ENCODE peak calls at places on chromosomes 12 and 14, in five cellular contexts. M, E, V, K and W are unnamed samples.
A peak's percentile ranks its signal among the peaks of the same experiment; 100 is the strongest.

GRCh38 chr12:105336411-105336810 is 5.9 kb downstream of the C12orf75 start:
- DNase-seq in M (no peak), V (no peak), K (no peak), E (no peak), W (no peak)

GRCh38 chr12:26239508-26240328 is 44.3 kb downstream of the SSPN start:
- DNase-seq in K (no peak), V (peak; percentile 97), M (peak; percentile 93), E (peak; percentile 61), W (no peak)

GRCh38 chr12:14885718-14886201 is at the start of gene MGP:
- DNase-seq in V (peak; percentile 81), E (peak; percentile 43), K (no peak), M (no peak), W (no peak)

GRCh38 chr12:121765573-121765972 is 27.9 kb downstream of the RHOF start:
- DNase-seq in V (peak; percentile 77), M (peak; percentile 83), E (no peak), K (peak; percentile 87), W (no peak)

GRCh38 chr12:39127401-39127800 is 222.0 kb upstream of the CPNE8 start:
- DNase-seq in E (peak; percentile 45), V (peak; percentile 69), M (peak; percentile 25), K (no peak), W (no peak)

GRCh38 chr12:81546811-81547210 is 212.3 kb downstream of the PPFIA2 start:
- DNase-seq in E (no peak), V (no peak), K (no peak), M (no peak), W (no peak)

GRCh38 chr12:112979281-112979680 is 962 bp downstream of the OAS2 start:
- DNase-seq in V (no peak), M (no peak), K (no peak), E (no peak), W (no peak)

GRCh38 chr14:85702937-85703336 is 173.0 kb downstream of the FLRT2 start:
- DNase-seq in M (peak; percentile 49), V (peak; percentile 48), E (no peak), K (no peak), W (no peak)

GRCh38 chr12:24681570-24681969 is 267.3 kb downstream of the BCAT1 start:
- DNase-seq in V (no peak), K (peak; percentile 29), E (no peak), M (no peak), W (no peak)

GRCh38 chr14:35365130-35366047 is 39.2 kb downstream of the NFKBIA start:
- DNase-seq in K (no peak), M (peak; percentile 88), V (peak; percentile 78), E (no peak), W (no peak)

GRCh38 chr12:7162691-7163114 is 26.8 kb upstream of the PEX5 start:
- DNase-seq in K (peak; percentile 25), V (peak; percentile 12), M (peak; percentile 47), E (peak; percentile 64), W (peak; percentile 100)

GRCh38 chr12:113056631-113057488 is at the start of gene DTX1:
- DNase-seq in M (peak; percentile 49), K (no peak), E (peak; percentile 56), V (no peak), W (no peak)

GRCh38 chr14:41922014-41922413 is 315.3 kb downstream of the LRFN5 start:
- DNase-seq in M (no peak), V (peak; percentile 50), K (peak; percentile 20), E (no peak), W (no peak)

GRCh38 chr14:34693228-34693939 is 21.0 kb downstream of the CFL2 start:
- DNase-seq in V (no peak), K (peak; percentile 85), M (peak; percentile 38), E (peak; percentile 63), W (peak; percentile 90)

GRCh38 chr14:20652996-20653975 is 11.8 kb upstream of the OR6S1 start:
- DNase-seq in E (peak; percentile 60), K (peak; percentile 22), V (peak; percentile 29), M (no peak), W (no peak)

GRCh38 chr14:75539562-75540478 is 17.6 kb downstream of the BATF start:
- DNase-seq in V (no peak), K (no peak), M (no peak), E (no peak), W (no peak)

GRCh38 chr12:87509233-87509820 is 519.9 kb downstream of the C12orf50 start:
- DNase-seq in V (peak; percentile 82), K (peak; percentile 41), E (no peak), M (peak; percentile 7), W (no peak)

GRCh38 chr12:47984331-47984801 is 19.9 kb downstream of the COL2A1 start:
- DNase-seq in E (no peak), K (no peak), M (no peak), V (no peak), W (no peak)

GRCh38 chr14:33617154-33617553 is 333.7 kb downstream of the EGLN3 start:
- DNase-seq in K (peak; percentile 18), V (peak; percentile 97), M (peak; percentile 20), E (no peak), W (no peak)

GRCh38 chr14:96065661-96066459 is 26.7 kb downstream of the C14orf132 start:
- DNase-seq in M (no peak), E (peak; percentile 50), V (no peak), K (no peak), W (no peak)

GRCh38 chr12:84986586-84986985 is 49.5 kb downstream of the TSPAN19 start:
- DNase-seq in K (peak; percentile 76), E (no peak), M (no peak), V (no peak), W (peak; percentile 38)

GRCh38 chr12:18899678-18900317 is 161.9 kb downstream of the CAPZA3 start:
- DNase-seq in K (no peak), V (peak; percentile 8), M (no peak), E (no peak), W (no peak)

GRCh38 chr12:29226621-29227020 is 77.5 kb downstream of the FAR2 start:
- DNase-seq in V (peak; percentile 36), M (no peak), E (no peak), K (no peak), W (no peak)

GRCh38 chr14:35045798-35046047 is 349 bp upstream of the FAM177A1 start:
- DNase-seq in E (no peak), M (no peak), V (no peak), K (no peak), W (no peak)

GRCh38 chr12:92030618-92031017 is 115.0 kb downstream of the BTG1 start:
- DNase-seq in V (peak; percentile 96), M (no peak), E (peak; percentile 87), K (no peak), W (no peak)

GRCh38 chr14:99687284-99688209 is 3.4 kb downstream of the CYP46A1 start:
- DNase-seq in M (no peak), V (no peak), K (no peak), E (no peak), W (no peak)

GRCh38 chr14:54291491-54292191 is 105.2 kb upstream of the CDKN3 start:
- DNase-seq in M (no peak), V (no peak), E (peak; percentile 68), K (no peak), W (no peak)

GRCh38 chr12:9647825-9648700 is 21.4 kb upstream of the CLEC2D start:
- DNase-seq in E (peak; percentile 31), M (peak; percentile 95), K (peak; percentile 84), V (peak; percentile 81), W (peak; percentile 81)

GRCh38 chr12:13790317-13790716 is 191.1 kb downstream of the GRIN2B start:
- DNase-seq in V (no peak), E (no peak), K (no peak), M (no peak), W (no peak)

GRCh38 chr12:58247633-58248032 is 306.3 kb downstream of the ATP23 start:
- DNase-seq in M (no peak), V (no peak), E (no peak), K (peak; percentile 61), W (peak; percentile 3)

GRCh38 chr12:96420255-96420930 is 20.2 kb upstream of the CDK17 start:
- DNase-seq in K (no peak), V (peak; percentile 36), E (no peak), M (no peak), W (no peak)

GRCh38 chr12:69688496-69689427 is 10.3 kb downstream of the BEST3 start:
- DNase-seq in M (peak; percentile 95), K (no peak), V (peak; percentile 95), E (peak; percentile 99), W (no peak)

GRCh38 chr12:1282670-1283361 is 291.8 kb downstream of the ERC1 start:
- DNase-seq in M (peak; percentile 43), V (no peak), E (peak; percentile 86), K (peak; percentile 35), W (peak; percentile 67)

GRCh38 chr12:105522166-105522825 is 191.8 kb downstream of the C12orf75 start:
- DNase-seq in E (no peak), K (no peak), M (peak; percentile 58), V (peak; percentile 76), W (no peak)

GRCh38 chr12:78470354-78471195 is 394.0 kb upstream of the SYT1 start:
- DNase-seq in E (peak; percentile 73), V (peak; percentile 52), M (peak; percentile 25), K (peak; percentile 93), W (peak; percentile 67)

GRCh38 chr12:132409495-132410295 is 80.3 kb upstream of the FBRSL1 start:
- DNase-seq in V (no peak), E (no peak), M (no peak), K (no peak), W (no peak)

GRCh38 chr12:25324861-25325260 is 74.1 kb upstream of the KRAS start:
- DNase-seq in M (no peak), E (no peak), V (no peak), K (no peak), W (no peak)

GRCh38 chr14:66152269-66152668 is 333.9 kb upstream of the CCDC196 start:
- DNase-seq in V (no peak), M (no peak), E (no peak), K (no peak), W (no peak)

GRCh38 chr12:57894577-57895292 is 46.6 kb upstream of the ATP23 start:
- DNase-seq in V (no peak), K (peak; percentile 97), E (peak; percentile 44), M (no peak), W (peak; percentile 89)